ENCODE peak calls at places on chromosome 14, in seven cellular contexts. E, P, Z, W, C, A and U are unnamed samples.

GRCh38 chr14:104086210-104086660 is 735 bp downstream of the ASPG start:
- DNase-seq in E (no peak), P (no peak), Z (no peak), W (no peak), C (no peak), A (no peak), U (peak)

GRCh38 chr14:82387699-82388098 is 854.0 kb upstream of the SEL1L start:
- DNase-seq in E (no peak), P (no peak), Z (no peak), W (no peak), C (no peak), A (no peak), U (no peak)

GRCh38 chr14:49954171-49954631 is 61.3 kb downstream of the ARF6 start:
- DNase-seq in E (no peak), P (no peak), Z (no peak), W (no peak), C (no peak), A (no peak), U (no peak)

GRCh38 chr14:42248131-42248530 is 641.5 kb downstream of the LRFN5 start:
- DNase-seq in E (no peak), P (no peak), Z (no peak), W (no peak), C (no peak), A (no peak), U (no peak)

GRCh38 chr14:33282811-33283210 is 344.1 kb downstream of the NPAS3 start:
- DNase-seq in E (no peak), P (no peak), Z (no peak), W (no peak), C (no peak), A (no peak), U (no peak)

GRCh38 chr14:59254911-59255545 is 66.6 kb downstream of the DAAM1 start:
- DNase-seq in E (peak), P (no peak), Z (peak), W (no peak), C (no peak), A (no peak), U (no peak)

GRCh38 chr14:39768579-39768978 is 336.3 kb upstream of the FBXO33 start:
- DNase-seq in E (no peak), P (no peak), Z (no peak), W (no peak), C (no peak), A (no peak), U (no peak)

GRCh38 chr14:50320279-50320678 is 8.2 kb downstream of the DMAC2L start:
- DNase-seq in E (no peak), P (no peak), Z (no peak), W (no peak), C (no peak), A (no peak), U (no peak)

GRCh38 chr14:99422220-99423010 is 58.2 kb downstream of the SETD3 start:
- DNase-seq in E (no peak), P (no peak), Z (no peak), W (no peak), C (no peak), A (no peak), U (no peak)

GRCh38 chr14:89227490-89227834 is 189.6 kb downstream of the FOXN3 start:
- DNase-seq in E (no peak), P (no peak), Z (no peak), W (no peak), C (no peak), A (no peak), U (no peak)

GRCh38 chr14:56248442-56248841 is 130.2 kb downstream of the PELI2 start:
- DNase-seq in E (no peak), P (no peak), Z (no peak), W (no peak), C (no peak), A (no peak), U (no peak)

GRCh38 chr14:60721331-60722162 is 2.6 kb downstream of the SIX4 start:
- DNase-seq in E (peak), P (peak), Z (peak), W (peak), C (no peak), A (peak), U (peak)